ENCODE peak calls at places on chromosomes 7 and 10, in seven cellular contexts. One of them, this sample, is unnamed.

GRCh38 chr10:127908106-127908957 is 1.4 kb downstream of the PTPRE start:
- DNase-seq in testis: no peak
- DNase-seq in AG04450: no peak
- DNase-seq in GM23338: no peak
- DNase-seq in hepatocyte: no peak
- DNase-seq in HepG2: peak
- DNase-seq in adrenal gland: peak
- DNase-seq in this sample: no peak

GRCh38 chr10:122911889-122912484 is 1.6 kb downstream of the FAM24A start:
- DNase-seq in testis: peak
- DNase-seq in AG04450: no peak
- DNase-seq in GM23338: peak
- DNase-seq in hepatocyte: peak
- DNase-seq in HepG2: peak
- DNase-seq in adrenal gland: peak
- DNase-seq in this sample: no peak

GRCh38 chr7:74343281-74344127 is 54.3 kb downstream of the CLIP2 start:
- DNase-seq in testis: no peak
- DNase-seq in AG04450: no peak
- DNase-seq in GM23338: no peak
- DNase-seq in hepatocyte: no peak
- DNase-seq in HepG2: no peak
- DNase-seq in adrenal gland: peak
- DNase-seq in this sample: no peak

GRCh38 chr10:15718495-15719061 is 1.1 kb downstream of the ITGA8 start:
- DNase-seq in testis: no peak
- DNase-seq in AG04450: no peak
- DNase-seq in GM23338: peak
- DNase-seq in hepatocyte: no peak
- DNase-seq in HepG2: no peak
- DNase-seq in adrenal gland: no peak
- DNase-seq in this sample: no peak

GRCh38 chr7:83365746-83366145 is 203.1 kb upstream of the PCLO start:
- DNase-seq in testis: no peak
- DNase-seq in AG04450: no peak
- DNase-seq in GM23338: no peak
- DNase-seq in hepatocyte: no peak
- DNase-seq in HepG2: no peak
- DNase-seq in adrenal gland: no peak
- DNase-seq in this sample: no peak

GRCh38 chr7:84060760-84061261 is 133.8 kb downstream of the SEMA3A start:
- DNase-seq in testis: no peak
- DNase-seq in AG04450: no peak
- DNase-seq in GM23338: no peak
- DNase-seq in hepatocyte: no peak
- DNase-seq in HepG2: no peak
- DNase-seq in adrenal gland: no peak
- DNase-seq in this sample: no peak

GRCh38 chr10:24465899-24466615 is 257.1 kb downstream of the KIAA1217 start:
- DNase-seq in testis: peak
- DNase-seq in AG04450: peak
- DNase-seq in GM23338: no peak
- DNase-seq in hepatocyte: peak
- DNase-seq in HepG2: peak
- DNase-seq in adrenal gland: peak
- DNase-seq in this sample: no peak

GRCh38 chr7:155591055-155591750 is 44.8 kb upstream of the CNPY1 start:
- DNase-seq in testis: no peak
- DNase-seq in AG04450: no peak
- DNase-seq in GM23338: no peak
- DNase-seq in hepatocyte: peak
- DNase-seq in HepG2: no peak
- DNase-seq in adrenal gland: no peak
- DNase-seq in this sample: no peak

GRCh38 chr10:46198516-46198915 is 88.3 kb upstream of the ANTXRL start:
- DNase-seq in testis: no peak
- DNase-seq in AG04450: no peak
- DNase-seq in GM23338: no peak
- DNase-seq in hepatocyte: no peak
- DNase-seq in HepG2: no peak
- DNase-seq in adrenal gland: no peak
- DNase-seq in this sample: no peak

GRCh38 chr10:84607523-84607922 is 279.1 kb downstream of the CCSER2 start:
- DNase-seq in testis: no peak
- DNase-seq in AG04450: no peak
- DNase-seq in GM23338: no peak
- DNase-seq in hepatocyte: no peak
- DNase-seq in HepG2: no peak
- DNase-seq in adrenal gland: no peak
- DNase-seq in this sample: no peak
- TF ChIP-seq CTCF in testis: no peak
- TF ChIP-seq CTCF in AG04450: no peak
- TF ChIP-seq CTCF in GM23338: no peak
- TF ChIP-seq CTCF in hepatocyte: no peak
- TF ChIP-seq CTCF in HepG2: no peak
- TF ChIP-seq CTCF in adrenal gland: no peak
- TF ChIP-seq CTCF in this sample: no peak

DNA sequence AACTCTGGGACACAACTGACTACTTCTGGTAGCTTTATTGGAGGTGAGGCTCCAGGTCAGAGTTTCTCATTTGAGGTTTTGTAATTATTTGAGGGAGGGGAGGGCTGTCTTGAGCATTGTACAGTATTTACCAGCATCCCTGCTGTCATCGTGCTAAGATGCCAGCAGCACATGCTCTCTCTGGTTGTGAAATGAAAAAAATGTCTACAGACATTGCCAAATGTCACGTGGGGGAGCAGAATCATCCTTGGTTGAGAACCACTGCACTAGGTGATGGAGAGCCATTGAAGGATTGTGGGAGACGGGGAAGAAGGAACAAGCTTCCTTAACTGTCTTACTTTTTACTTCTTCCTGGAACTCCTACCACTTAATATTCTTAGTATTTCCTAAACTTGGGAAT is 5.0 kb downstream of the SEPTIN7 start:
- DNase-seq in testis: no peak
- DNase-seq in AG04450: no peak
- DNase-seq in GM23338: no peak
- DNase-seq in hepatocyte: no peak
- DNase-seq in HepG2: no peak
- DNase-seq in adrenal gland: no peak
- DNase-seq in this sample: no peak
- H3K4me3 ChIP-seq in testis: no peak
- H3K4me3 ChIP-seq in AG04450: no peak
- H3K4me3 ChIP-seq in GM23338: no peak
- H3K4me3 ChIP-seq in hepatocyte: no peak
- H3K4me3 ChIP-seq in HepG2: no peak
- H3K4me3 ChIP-seq in adrenal gland: no peak
- H3K4me3 ChIP-seq in this sample: no peak

GRCh38 chr7:47262881-47263280 is 319.0 kb downstream of the TNS3 start:
- DNase-seq in testis: no peak
- DNase-seq in AG04450: no peak
- DNase-seq in GM23338: no peak
- DNase-seq in hepatocyte: no peak
- DNase-seq in HepG2: no peak
- DNase-seq in adrenal gland: no peak
- DNase-seq in this sample: no peak
- H3K27ac ChIP-seq in testis: no peak
- H3K27ac ChIP-seq in AG04450: no peak
- H3K27ac ChIP-seq in GM23338: no peak
- H3K27ac ChIP-seq in hepatocyte: no peak
- H3K27ac ChIP-seq in HepG2: no peak
- H3K27ac ChIP-seq in adrenal gland: no peak
- H3K27ac ChIP-seq in this sample: no peak

GRCh38 chr10:113216068-113216467 is 266.0 kb downstream of the TCF7L2 start:
- DNase-seq in testis: no peak
- DNase-seq in AG04450: no peak
- DNase-seq in GM23338: peak
- DNase-seq in hepatocyte: no peak
- DNase-seq in HepG2: no peak
- DNase-seq in adrenal gland: no peak
- DNase-seq in this sample: no peak
- TF ChIP-seq CTCF in testis: no peak
- TF ChIP-seq CTCF in AG04450: no peak
- TF ChIP-seq CTCF in GM23338: peak
- TF ChIP-seq CTCF in hepatocyte: peak
- TF ChIP-seq CTCF in HepG2: peak
- TF ChIP-seq CTCF in adrenal gland: no peak
- TF ChIP-seq CTCF in this sample: peak

GRCh38 chr10:5555031-5555510 is 30.3 kb downstream of the CALML3 start:
- DNase-seq in testis: peak
- DNase-seq in AG04450: no peak
- DNase-seq in GM23338: no peak
- DNase-seq in hepatocyte: no peak
- DNase-seq in HepG2: no peak
- DNase-seq in adrenal gland: no peak
- DNase-seq in this sample: no peak
- H3K4me3 ChIP-seq in testis: no peak
- H3K4me3 ChIP-seq in AG04450: no peak
- H3K4me3 ChIP-seq in GM23338: no peak
- H3K4me3 ChIP-seq in hepatocyte: no peak
- H3K4me3 ChIP-seq in HepG2: no peak
- H3K4me3 ChIP-seq in adrenal gland: no peak
- H3K4me3 ChIP-seq in this sample: no peak

GRCh38 chr10:63576501-63576900 is 55.3 kb downstream of the REEP3 start:
- DNase-seq in testis: no peak
- DNase-seq in AG04450: no peak
- DNase-seq in GM23338: no peak
- DNase-seq in hepatocyte: no peak
- DNase-seq in HepG2: no peak
- DNase-seq in adrenal gland: no peak
- DNase-seq in this sample: no peak
- H3K27ac ChIP-seq in testis: no peak
- H3K27ac ChIP-seq in AG04450: no peak
- H3K27ac ChIP-seq in GM23338: peak
- H3K27ac ChIP-seq in hepatocyte: no peak
- H3K27ac ChIP-seq in HepG2: no peak
- H3K27ac ChIP-seq in adrenal gland: no peak
- H3K27ac ChIP-seq in this sample: no peak